ENCODE peak calls at places on chromosomes 2 and 18, in five cellular contexts. C is HepG2, E is GM12878, W is K562, R is HCT116. H is an unnamed sample.

GRCh38 chr2:50346586-50347351 is 685.2 kb downstream of the NRXN1 start:
- DNase-seq in E (no peak), C (no peak), W (no peak), R (no peak), H (no peak)

GRCh38 chr2:10056439-10056838 is 13.1 kb downstream of the KLF11 start:
- DNase-seq in R (no peak), C (no peak), W (no peak), E (no peak), H (no peak)

GRCh38 chr18:48629730-48630324 is 91.0 kb downstream of the CTIF start:
- DNase-seq in C (peak), W (no peak), E (no peak), R (peak), H (no peak)

GRCh38 chr2:126399001-126399400 is 257.0 kb upstream of the GYPC start:
- DNase-seq in C (peak), E (no peak), R (no peak), W (peak), H (no peak)

GRCh38 chr2:216327447-216327846 is 44.8 kb downstream of the MARCHF4 start:
- DNase-seq in W (no peak), R (no peak), E (no peak), C (no peak), H (no peak)

GRCh38 chr2:188494906-188495305 is 203.2 kb downstream of the GULP1 start:
- DNase-seq in R (peak), C (no peak), E (no peak), W (no peak), H (no peak)

GRCh38 chr2:118576109-118576855 is 271.2 kb downstream of the EN1 start:
- DNase-seq in W (no peak), C (no peak), R (no peak), E (no peak), H (no peak)

GRCh38 chr2:42964444-42965081 is 172.2 kb upstream of the HAAO start:
- DNase-seq in E (no peak), R (no peak), C (no peak), W (no peak), H (no peak)

GRCh38 chr2:2016912-2017311 is 272.6 kb upstream of the PXDN start:
- DNase-seq in E (no peak), W (no peak), C (no peak), R (no peak), H (no peak)

GRCh38 chr2:191486584-191487320 is 191.2 kb upstream of the NABP1 start:
- DNase-seq in C (no peak), W (no peak), R (peak), E (no peak), H (no peak)

GRCh38 chr2:13227543-13227942 is 510.8 kb downstream of the TRIB2 start:
- DNase-seq in R (no peak), C (no peak), E (no peak), W (no peak), H (no peak)

GRCh38 chr2:130756041-130756720 is 841 bp downstream of the AMER3 start:
- DNase-seq in R (no peak), W (peak), E (no peak), C (no peak), H (peak)

GRCh38 chr18:42114310-42114943 is 159.4 kb downstream of the PIK3C3 start:
- DNase-seq in E (peak), R (peak), C (peak), W (peak), H (peak)

GRCh38 chr2:235964787-235965390 is 203.3 kb downstream of the GBX2 start:
- DNase-seq in C (no peak), R (no peak), E (no peak), W (no peak), H (no peak)

GRCh38 chr2:235968616-235969324 is 199.4 kb downstream of the GBX2 start:
- DNase-seq in C (no peak), R (no peak), E (no peak), W (no peak), H (no peak)

GRCh38 chr2:235967358-235967757 is 200.8 kb downstream of the GBX2 start:
- DNase-seq in E (no peak), W (no peak), R (no peak), C (no peak), H (no peak)

GRCh38 chr2:235966932-235967331 is 201.3 kb downstream of the GBX2 start:
- DNase-seq in E (no peak), W (no peak), R (no peak), C (no peak), H (no peak)

GRCh38 chr2:235966396-235966795 is 201.8 kb downstream of the GBX2 start:
- DNase-seq in W (no peak), C (peak), E (no peak), R (no peak), H (no peak)
- TF ChIP-seq SRF in W (no peak), C (no peak), E (no peak), R (no peak), H (no peak)

GRCh38 chr2:197161738-197162137 is 148.8 kb downstream of the ANKRD44 start:
- DNase-seq in C (no peak), R (no peak), W (no peak), E (no peak), H (no peak)

GRCh38 chr2:197163755-197164753 is 146.5 kb downstream of the ANKRD44 start:
- DNase-seq in E (no peak), R (no peak), W (no peak), C (no peak), H (peak)

GRCh38 chr2:197158138-197158537 is 152.4 kb downstream of the ANKRD44 start:
- DNase-seq in E (no peak), R (no peak), W (no peak), C (no peak), H (no peak)

GRCh38 chr2:197158591-197159550 is 151.7 kb downstream of the ANKRD44 start:
- DNase-seq in E (no peak), R (no peak), W (no peak), C (peak), H (no peak)

DNA sequence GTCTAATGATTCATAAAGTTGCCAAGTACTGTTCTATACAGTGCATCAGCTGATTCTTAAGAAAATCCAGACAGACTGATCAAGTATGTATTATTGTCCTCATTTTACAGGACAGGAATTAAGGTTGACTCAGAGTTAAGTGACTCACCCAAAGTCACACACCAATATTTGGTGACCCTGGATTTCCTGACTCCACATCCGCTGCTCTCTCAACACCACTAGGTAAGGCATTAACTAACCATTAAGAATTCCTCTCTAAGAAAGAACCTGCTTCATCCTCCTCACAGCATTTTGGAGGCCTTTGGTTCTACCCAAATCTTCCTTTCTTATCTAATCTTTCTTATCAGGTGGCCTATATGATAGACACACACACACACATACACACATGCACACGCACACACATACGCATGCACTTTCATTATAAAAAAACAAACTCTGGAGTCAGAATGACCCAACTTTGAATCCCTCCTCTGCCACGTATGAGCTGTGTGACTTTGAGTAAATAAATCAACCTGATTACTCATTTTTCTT is 150.8 kb downstream of the ANKRD44 start:
- DNase-seq in W (no peak), E (no peak), R (peak), C (peak), H (no peak)
- TF ChIP-seq MAX in W (no peak), E (no peak), R (no peak), C (no peak), H (no peak)

GRCh38 chr2:162153608-162154224 is 1.7 kb upstream of the GCG start:
- DNase-seq in R (peak), E (no peak), C (peak), W (peak), H (peak)
- TF ChIP-seq RAD21 in R (peak), E (peak), C (peak), W (peak), H (peak)

GRCh38 chr2:11784747-11785610 is 38.5 kb downstream of the LPIN1 start:
- DNase-seq in C (no peak), E (no peak), W (peak), R (no peak), H (peak)
- TF ChIP-seq SRF in C (no peak), E (no peak), W (no peak), R (no peak), H (no peak)

DNA sequence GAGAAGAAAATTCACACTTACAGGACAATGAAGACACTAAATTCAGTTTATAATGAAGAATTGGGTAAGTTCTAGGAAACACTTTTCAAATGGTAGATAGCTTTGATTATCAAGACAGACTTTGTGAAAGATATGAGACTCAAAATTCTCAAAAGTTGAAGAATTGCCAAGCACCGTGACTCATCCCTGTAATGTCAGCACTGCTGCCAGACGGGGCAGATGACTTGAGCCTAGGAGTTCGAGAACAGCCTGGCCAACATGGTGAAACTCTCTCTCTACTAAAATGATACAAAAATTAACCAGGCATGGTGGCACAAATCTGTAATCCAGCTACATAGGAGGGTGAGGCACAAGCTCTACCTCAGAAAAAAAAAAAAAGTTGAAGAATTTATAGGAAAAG is 1820.1 kb upstream of the LRRTM1 start:
- DNase-seq in C (no peak), R (peak), W (peak), E (no peak), H (no peak)
- TF ChIP-seq MAX in C (no peak), R (no peak), W (no peak), E (no peak), H (no peak)

GRCh38 chr2:53994735-53995538 is 24.1 kb upstream of the PSME4 start:
- DNase-seq in C (no peak), R (no peak), W (no peak), E (no peak), H (no peak)
- TF ChIP-seq RAD21 in C (no peak), R (no peak), W (no peak), E (no peak), H (no peak)

DNA sequence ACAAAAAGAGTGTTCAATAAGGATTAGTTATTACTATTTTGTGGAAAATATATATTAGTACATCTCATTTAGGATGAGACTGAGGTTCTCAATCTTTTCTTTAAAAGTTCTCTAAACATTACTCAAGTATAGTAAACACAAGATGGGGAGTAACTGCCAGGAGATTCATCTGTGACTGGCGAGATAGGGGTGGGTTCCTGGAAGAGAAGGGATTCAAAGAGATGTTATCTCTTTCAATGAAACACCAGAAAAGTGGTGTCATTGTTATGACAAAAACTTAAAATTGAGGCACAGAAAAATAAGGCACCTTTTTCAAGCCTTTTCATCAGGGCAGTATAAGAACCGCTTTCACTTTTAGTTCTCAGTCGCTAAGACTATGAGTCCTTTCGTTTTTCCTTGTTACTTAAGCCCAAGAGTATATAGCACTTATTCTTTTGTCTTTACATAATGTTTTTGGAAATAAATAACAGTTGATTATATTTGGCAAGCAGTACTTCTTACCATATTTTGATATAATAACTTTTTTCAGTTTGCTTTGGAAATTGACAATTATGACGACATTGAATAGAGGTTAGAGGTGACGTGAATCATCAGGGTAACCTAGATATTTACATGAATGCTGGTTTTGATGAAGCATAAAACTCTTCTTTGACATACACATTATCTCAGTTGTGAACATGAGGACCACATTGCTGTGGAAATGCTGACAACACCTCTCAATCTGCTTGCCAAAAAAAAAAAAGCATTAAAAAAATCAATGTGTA is 393.9 kb upstream of the TCF4 start:
- DNase-seq in R (no peak), W (peak), C (no peak), E (no peak), H (no peak)
- TF ChIP-seq SRF in R (no peak), W (no peak), C (no peak), E (no peak), H (no peak)